ENCODE peak calls at places on chromosome X, in five cellular contexts. One of them, this sample, is unnamed. For H3K9me3, H3K36me3 and H3K4me1, the result is how much of the 10 kb centered on the place peaks cover.

GRCh38 chrX:32137525-32137924 is 1065.7 kb upstream of the FTHL17 start:
- DNase-seq in transverse colon: no peak
- DNase-seq in cardiac muscle cell: peak
- DNase-seq in uterus: no peak
- DNase-seq in heart left ventricle: no peak
- DNase-seq in this sample: no peak

GRCh38 chrX:124719060-124719459 is 372.7 kb downstream of the SH2D1A start:
- DNase-seq in cardiac muscle cell: no peak
- DNase-seq in uterus: no peak
- DNase-seq in heart left ventricle: no peak
- DNase-seq in transverse colon: no peak
- DNase-seq in this sample: no peak

GRCh38 chrX:151902813-151903591 is 9.7 kb upstream of the MAGEA4 start:
- DNase-seq in uterus: peak
- DNase-seq in transverse colon: peak
- DNase-seq in heart left ventricle: peak
- DNase-seq in cardiac muscle cell: no peak
- DNase-seq in this sample: peak

GRCh38 chrX:100973411-100973810 is 3.9 kb downstream of the ARL13A start:
- DNase-seq in cardiac muscle cell: no peak
- DNase-seq in transverse colon: no peak
- DNase-seq in uterus: no peak
- DNase-seq in heart left ventricle: no peak
- DNase-seq in this sample: no peak

GRCh38 chrX:131399692-131400428 is 110.8 kb upstream of the IGSF1 start:
- DNase-seq in cardiac muscle cell: no peak
- DNase-seq in uterus: no peak
- DNase-seq in transverse colon: no peak
- DNase-seq in heart left ventricle: no peak
- DNase-seq in this sample: no peak

GRCh38 chrX:96147645-96148044 is 537.0 kb upstream of the DIAPH2 start:
- DNase-seq in heart left ventricle: no peak
- DNase-seq in uterus: no peak
- DNase-seq in cardiac muscle cell: no peak
- DNase-seq in transverse colon: no peak
- DNase-seq in this sample: no peak

GRCh38 chrX:84165716-84166115 is 22.3 kb downstream of the RPS6KA6 start:
- DNase-seq in heart left ventricle: no peak
- DNase-seq in cardiac muscle cell: no peak
- DNase-seq in transverse colon: no peak
- DNase-seq in uterus: no peak
- DNase-seq in this sample: no peak

GRCh38 chrX:13398073-13398823 is 78.4 kb upstream of the ATXN3L start:
- DNase-seq in uterus: peak
- DNase-seq in cardiac muscle cell: no peak
- DNase-seq in heart left ventricle: peak
- DNase-seq in transverse colon: peak
- DNase-seq in this sample: peak

GRCh38 chrX:109995155-109995554 is 7.8 kb upstream of the TMEM164 start:
- DNase-seq in transverse colon: no peak
- DNase-seq in uterus: no peak
- DNase-seq in heart left ventricle: no peak
- DNase-seq in cardiac muscle cell: no peak
- DNase-seq in this sample: no peak

GRCh38 chrX:9337056-9337455 is 127.8 kb upstream of the TBL1X start:
- DNase-seq in heart left ventricle: peak
- DNase-seq in uterus: peak
- DNase-seq in transverse colon: no peak
- DNase-seq in cardiac muscle cell: no peak
- DNase-seq in this sample: no peak

GRCh38 chrX:150990910-150991309 is 7.8 kb downstream of the HMGB3 start:
- DNase-seq in cardiac muscle cell: no peak
- DNase-seq in uterus: no peak
- DNase-seq in transverse colon: no peak
- DNase-seq in heart left ventricle: no peak
- DNase-seq in this sample: no peak

GRCh38 chrX:45771114-45771513 is 570.4 kb upstream of the DIPK2B start:
- DNase-seq in cardiac muscle cell: no peak
- DNase-seq in heart left ventricle: no peak
- DNase-seq in uterus: peak
- DNase-seq in transverse colon: peak
- DNase-seq in this sample: peak

GRCh38 chrX:41858161-41858775 is 65.1 kb downstream of the CASK start:
- DNase-seq in transverse colon: no peak
- DNase-seq in cardiac muscle cell: peak
- DNase-seq in heart left ventricle: no peak
- DNase-seq in uterus: no peak
- DNase-seq in this sample: no peak

GRCh38 chrX:139784788-139785187 is 76.8 kb upstream of the MCF2 start:
- DNase-seq in cardiac muscle cell: no peak
- DNase-seq in uterus: no peak
- DNase-seq in heart left ventricle: no peak
- DNase-seq in transverse colon: no peak
- DNase-seq in this sample: no peak

GRCh38 chrX:9610774-9611392 is 146.0 kb downstream of the TBL1X start:
- DNase-seq in cardiac muscle cell: no peak
- DNase-seq in transverse colon: no peak
- DNase-seq in heart left ventricle: no peak
- DNase-seq in uterus: no peak
- DNase-seq in this sample: no peak

GRCh38 chrX:56222473-56223000 is 9.6 kb upstream of the KLF8 start:
- DNase-seq in transverse colon: no peak
- DNase-seq in cardiac muscle cell: no peak
- DNase-seq in heart left ventricle: no peak
- DNase-seq in uterus: no peak
- DNase-seq in this sample: no peak

GRCh38 chrX:42415636-42416035 is 362.3 kb downstream of the PPP1R2C start:
- DNase-seq in cardiac muscle cell: no peak
- DNase-seq in uterus: no peak
- DNase-seq in heart left ventricle: no peak
- DNase-seq in transverse colon: no peak
- DNase-seq in this sample: no peak

GRCh38 chrX:132876509-132876837 is 82.0 kb downstream of the HS6ST2 start:
- DNase-seq in uterus: peak
- DNase-seq in heart left ventricle: no peak
- DNase-seq in transverse colon: no peak
- DNase-seq in cardiac muscle cell: peak
- DNase-seq in this sample: peak

GRCh38 chrX:13022926-13023325 is 21.5 kb downstream of the FAM9C start:
- DNase-seq in uterus: no peak
- DNase-seq in heart left ventricle: no peak
- DNase-seq in transverse colon: no peak
- DNase-seq in cardiac muscle cell: no peak
- DNase-seq in this sample: no peak

GRCh38 chrX:10756365-10756915 is 136.1 kb upstream of the MID1 start:
- DNase-seq in cardiac muscle cell: peak
- DNase-seq in uterus: peak
- DNase-seq in transverse colon: no peak
- DNase-seq in heart left ventricle: no peak
- DNase-seq in this sample: peak

GRCh38 chrX:112768563-112768962 is 72.1 kb downstream of the AMOT start:
- DNase-seq in uterus: no peak
- DNase-seq in cardiac muscle cell: no peak
- DNase-seq in transverse colon: no peak
- DNase-seq in heart left ventricle: no peak
- DNase-seq in this sample: no peak

GRCh38 chrX:150372280-150372679 is 9.2 kb downstream of the MAMLD1 start:
- DNase-seq in transverse colon: no peak
- DNase-seq in cardiac muscle cell: no peak
- DNase-seq in uterus: no peak
- DNase-seq in heart left ventricle: no peak
- DNase-seq in this sample: no peak

GRCh38 chrX:26851981-26852380 is 611.2 kb downstream of the PPP4R3C start:
- DNase-seq in cardiac muscle cell: peak
- DNase-seq in uterus: no peak
- DNase-seq in heart left ventricle: no peak
- DNase-seq in transverse colon: no peak
- DNase-seq in this sample: no peak

GRCh38 chrX:119089619-119090018 is 16.8 kb downstream of the CT47C1 start:
- DNase-seq in transverse colon: no peak
- DNase-seq in cardiac muscle cell: no peak
- DNase-seq in uterus: no peak
- DNase-seq in heart left ventricle: no peak
- DNase-seq in this sample: no peak

GRCh38 chrX:21666679-21667078 is 8.5 kb upstream of the KLHL34 start:
- DNase-seq in heart left ventricle: no peak
- DNase-seq in transverse colon: no peak
- DNase-seq in uterus: no peak
- DNase-seq in cardiac muscle cell: no peak
- DNase-seq in this sample: no peak

GRCh38 chrX:106932960-106933537 is 12.8 kb downstream of the CLDN2 start:
- DNase-seq in uterus: peak
- DNase-seq in heart left ventricle: no peak
- DNase-seq in cardiac muscle cell: no peak
- DNase-seq in transverse colon: no peak
- DNase-seq in this sample: peak

GRCh38 chrX:77200663-77201062 is 246.5 kb upstream of the FGF16 start:
- DNase-seq in cardiac muscle cell: no peak
- DNase-seq in uterus: no peak
- DNase-seq in transverse colon: no peak
- DNase-seq in heart left ventricle: no peak
- DNase-seq in this sample: no peak

GRCh38 chrX:1322393-1322792 is 14.2 kb upstream of the IL3RA start:
- DNase-seq in uterus: no peak
- DNase-seq in transverse colon: no peak
- DNase-seq in heart left ventricle: no peak
- DNase-seq in cardiac muscle cell: no peak
- DNase-seq in this sample: no peak

GRCh38 chrX:118726887-118727685 is at the start of gene IL13RA1:
- DNase-seq in uterus: peak
- DNase-seq in transverse colon: peak
- DNase-seq in cardiac muscle cell: peak
- DNase-seq in heart left ventricle: peak
- DNase-seq in this sample: peak

GRCh38 chrX:11398785-11399184 is 105.6 kb downstream of the AMELX start:
- DNase-seq in uterus: no peak
- DNase-seq in transverse colon: no peak
- DNase-seq in heart left ventricle: no peak
- DNase-seq in cardiac muscle cell: no peak
- DNase-seq in this sample: no peak

GRCh38 chrX:87338510-87338909 is 179.1 kb upstream of the KLHL4 start:
- DNase-seq in uterus: no peak
- DNase-seq in transverse colon: no peak
- DNase-seq in heart left ventricle: no peak
- DNase-seq in cardiac muscle cell: peak
- DNase-seq in this sample: peak

DNA sequence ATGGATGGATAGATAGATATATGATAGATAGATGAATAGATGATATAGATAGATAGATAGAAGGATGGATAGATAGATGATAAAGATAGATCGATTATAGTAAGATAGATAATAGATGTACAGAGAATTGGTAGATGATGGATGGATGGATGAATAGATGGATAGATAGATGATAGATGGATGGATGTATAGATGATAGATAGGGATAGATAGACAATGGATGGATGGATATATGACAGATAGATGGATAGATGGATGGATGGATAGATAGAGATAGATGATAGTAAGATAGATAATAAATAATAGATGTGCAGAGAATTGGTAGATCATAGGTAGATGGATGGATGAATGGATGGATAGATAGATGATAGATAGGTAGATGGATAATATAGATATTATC is 12.2 kb downstream of the GYG2 start:
- DNase-seq in cardiac muscle cell: no peak
- DNase-seq in uterus: no peak
- DNase-seq in heart left ventricle: no peak
- DNase-seq in transverse colon: no peak
- DNase-seq in this sample: no peak
- H3K9me3 ChIP-seq in cardiac muscle cell: under half
- H3K9me3 ChIP-seq in uterus: under half
- H3K9me3 ChIP-seq in heart left ventricle: under half
- H3K9me3 ChIP-seq in transverse colon: under half
- H3K9me3 ChIP-seq in this sample: under half

GRCh38 chrX:18920566-18920965 is 63.3 kb downstream of the PHKA2 start:
- DNase-seq in uterus: no peak
- DNase-seq in transverse colon: no peak
- DNase-seq in cardiac muscle cell: no peak
- DNase-seq in heart left ventricle: no peak
- DNase-seq in this sample: no peak
- H3K36me3 ChIP-seq in uterus: under half
- H3K36me3 ChIP-seq in transverse colon: under half
- H3K36me3 ChIP-seq in cardiac muscle cell: under half
- H3K36me3 ChIP-seq in heart left ventricle: under half
- H3K36me3 ChIP-seq in this sample: under half

GRCh38 chrX:108704839-108705238 is 31.5 kb downstream of the IRS4 start:
- DNase-seq in cardiac muscle cell: no peak
- DNase-seq in transverse colon: no peak
- DNase-seq in heart left ventricle: no peak
- DNase-seq in uterus: no peak
- DNase-seq in this sample: no peak
- H3K4me1 ChIP-seq in cardiac muscle cell: under half
- H3K4me1 ChIP-seq in transverse colon: under half
- H3K4me1 ChIP-seq in heart left ventricle: under half
- H3K4me1 ChIP-seq in uterus: under half
- H3K4me1 ChIP-seq in this sample: under half

GRCh38 chrX:88355252-88355651 is 391.8 kb upstream of the CPXCR1 start:
- DNase-seq in heart left ventricle: no peak
- DNase-seq in uterus: no peak
- DNase-seq in cardiac muscle cell: no peak
- DNase-seq in transverse colon: no peak
- DNase-seq in this sample: no peak
- H3K9me3 ChIP-seq in heart left ventricle: under half
- H3K9me3 ChIP-seq in uterus: under half
- H3K9me3 ChIP-seq in cardiac muscle cell: under half
- H3K9me3 ChIP-seq in transverse colon: under half
- H3K9me3 ChIP-seq in this sample: under half

GRCh38 chrX:47170861-47171692 is 22.6 kb upstream of the UBA1 start:
- DNase-seq in uterus: no peak
- DNase-seq in transverse colon: no peak
- DNase-seq in heart left ventricle: no peak
- DNase-seq in cardiac muscle cell: no peak
- DNase-seq in this sample: no peak
- H3K36me3 ChIP-seq in uterus: under half
- H3K36me3 ChIP-seq in transverse colon: under half
- H3K36me3 ChIP-seq in heart left ventricle: half or more
- H3K36me3 ChIP-seq in cardiac muscle cell: under half
- H3K36me3 ChIP-seq in this sample: under half

GRCh38 chrX:40004916-40005289 is 92.9 kb downstream of the BCOR start:
- DNase-seq in uterus: no peak
- DNase-seq in cardiac muscle cell: no peak
- DNase-seq in heart left ventricle: no peak
- DNase-seq in transverse colon: no peak
- DNase-seq in this sample: no peak
- H3K4me1 ChIP-seq in uterus: under half
- H3K4me1 ChIP-seq in cardiac muscle cell: under half
- H3K4me1 ChIP-seq in heart left ventricle: under half
- H3K4me1 ChIP-seq in transverse colon: under half
- H3K4me1 ChIP-seq in this sample: under half

This sample was measured in Caco-2.